ENCODE peak calls at places on chromosomes 6 and 20, in six cellular contexts. H is iPS DF 19.7; T is activated effector memory CD4-positive, alpha-beta T cell treated with anti-CD3 and anti-CD28 coated beads, Interleukin-2, amount 50 U/mL, for 16 hours; R is lung microvascular endothelial cell; G is AG10803; D is NCI-H2171 treated with DMSO at 0.1 percent for 48 hours. P is an unnamed sample.

GRCh38 chr6:139623382-139623781 is 248.9 kb upstream of the CITED2 start:
- DNase-seq in H (no peak), T (no peak), R (no peak), G (no peak), D (no peak), P (no peak)

GRCh38 chr6:4780360-4780812 is 4.2 kb downstream of the CDYL start:
- DNase-seq in H (no peak), T (no peak), R (peak; percentile 47), G (peak; percentile 46), D (no peak), P (no peak)

GRCh38 chr6:46893648-46894047 is 28.1 kb downstream of the ADGRF5 start:
- DNase-seq in H (no peak), T (no peak), R (no peak), G (no peak), D (no peak), P (no peak)

GRCh38 chr20:19975436-19975799 is 41.7 kb upstream of the NAA20 start:
- DNase-seq in H (no peak), T (no peak), R (peak; percentile 51), G (peak; percentile 62), D (no peak), P (no peak)

GRCh38 chr20:63518946-63519764 is 1.4 kb upstream of the PPDPF start:
- DNase-seq in H (no peak), T (no peak), R (no peak), G (no peak), D (no peak), P (no peak)

GRCh38 chr6:80158478-80158989 is 52.1 kb downstream of the BCKDHB start:
- DNase-seq in H (no peak), T (no peak), R (no peak), G (no peak), D (no peak), P (no peak)

GRCh38 chr6:117481278-117481925 is 1.1 kb upstream of the DCBLD1 start:
- DNase-seq in H (no peak), T (peak; percentile 67), R (no peak), G (no peak), D (no peak), P (no peak)

GRCh38 chr20:56443654-56444540 is 24.5 kb upstream of the RTF2 start:
- DNase-seq in H (no peak), T (peak; percentile 58), R (peak; percentile 66), G (no peak), D (no peak), P (no peak)

GRCh38 chr6:42338573-42339218 is 113.0 kb downstream of the TRERF1 start:
- DNase-seq in H (no peak), T (no peak), R (peak; percentile 93), G (peak; percentile 99), D (no peak), P (peak; percentile 75)

GRCh38 chr6:148508401-148509151 is 165.9 kb downstream of the SASH1 start:
- DNase-seq in H (no peak), T (no peak), R (peak; percentile 47), G (peak; percentile 91), D (peak; percentile 8), P (no peak)

GRCh38 chr6:163427498-163428254 is 13.2 kb downstream of the QKI start:
- DNase-seq in H (no peak), T (no peak), R (peak; percentile 70), G (peak; percentile 88), D (peak; percentile 53), P (peak; percentile 37)

GRCh38 chr6:148272084-148272483 is 70.6 kb upstream of the SASH1 start:
- DNase-seq in H (no peak), T (no peak), R (peak; percentile 90), G (peak; percentile 97), D (no peak), P (no peak)

GRCh38 chr20:18006684-18007083 is 37.9 kb downstream of the MGME1 start:
- DNase-seq in H (no peak), T (no peak), R (no peak), G (no peak), D (no peak), P (no peak)

GRCh38 chr6:106620931-106621672 is 8.2 kb downstream of the RTN4IP1 start:
- DNase-seq in H (no peak), T (no peak), R (peak; percentile 44), G (no peak), D (no peak), P (no peak)

GRCh38 chr6:63643862-63644261 is 8.3 kb downstream of the PHF3 start:
- DNase-seq in H (no peak), T (no peak), R (peak; percentile 82), G (peak; percentile 8), D (no peak), P (peak; percentile 37)

GRCh38 chr20:24746351-24746685 is 202.8 kb upstream of the CST7 start:
- DNase-seq in H (no peak), T (no peak), R (no peak), G (no peak), D (peak; percentile 97), P (no peak)

GRCh38 chr6:137892271-137892708 is 25.2 kb downstream of the TNFAIP3 start:
- DNase-seq in H (no peak), T (no peak), R (no peak), G (peak; percentile 92), D (no peak), P (no peak)